ENCODE peak calls at places on chromosomes 7 and 10, in four cellular contexts. H is psoas muscle, O is adrenal gland, F is left ventricle myocardium inferior. P is an unnamed sample.

GRCh38 chr7:98836811-98837631 is 32.8 kb downstream of the TMEM130 start:
- DNase-seq in F (peak; percentile 19), H (no peak), O (no peak), P (peak; percentile 68)

GRCh38 chr7:32506266-32507054 is 11.2 kb downstream of the AVL9 start:
- DNase-seq in O (peak; percentile 63), F (no peak), H (no peak), P (no peak)

GRCh38 chr7:100874300-100874576 is 665 bp upstream of the SRRT start:
- DNase-seq in O (no peak), H (no peak), F (no peak), P (no peak)

GRCh38 chr10:17771027-17771426 is 19.0 kb downstream of the TMEM236 start:
- DNase-seq in F (no peak), O (no peak), H (no peak), P (no peak)

GRCh38 chr10:369441-370221 is 234.4 kb downstream of the ZMYND11 start:
- DNase-seq in H (no peak), F (no peak), O (no peak), P (no peak)

GRCh38 chr7:114183311-114184105 is 231.1 kb upstream of the FOXP2 start:
- DNase-seq in H (no peak), F (no peak), O (no peak), P (no peak)

GRCh38 chr7:142859829-142860228 is 5.0 kb downstream of the EPHB6 start:
- DNase-seq in H (peak; percentile 46), F (no peak), O (no peak), P (peak; percentile 57)

GRCh38 chr10:70887804-70888800 is at the start of gene PCBD1:
- DNase-seq in O (peak; percentile 76), H (peak; percentile 84), F (peak; percentile 80), P (peak; percentile 88)

GRCh38 chr10:97713828-97714400 is 384 bp downstream of the MARVELD1 start:
- DNase-seq in H (peak; percentile 88), F (peak; percentile 75), O (peak; percentile 77), P (peak; percentile 83)

GRCh38 chr10:105585215-105585614 is 944.1 kb downstream of the SORCS3 start:
- DNase-seq in F (no peak), O (no peak), H (no peak), P (no peak)
- H3K27ac ChIP-seq in F (no peak overlapping the region), O (no peak overlapping the region), H (no peak overlapping the region), P (no peak overlapping the region)

DNA sequence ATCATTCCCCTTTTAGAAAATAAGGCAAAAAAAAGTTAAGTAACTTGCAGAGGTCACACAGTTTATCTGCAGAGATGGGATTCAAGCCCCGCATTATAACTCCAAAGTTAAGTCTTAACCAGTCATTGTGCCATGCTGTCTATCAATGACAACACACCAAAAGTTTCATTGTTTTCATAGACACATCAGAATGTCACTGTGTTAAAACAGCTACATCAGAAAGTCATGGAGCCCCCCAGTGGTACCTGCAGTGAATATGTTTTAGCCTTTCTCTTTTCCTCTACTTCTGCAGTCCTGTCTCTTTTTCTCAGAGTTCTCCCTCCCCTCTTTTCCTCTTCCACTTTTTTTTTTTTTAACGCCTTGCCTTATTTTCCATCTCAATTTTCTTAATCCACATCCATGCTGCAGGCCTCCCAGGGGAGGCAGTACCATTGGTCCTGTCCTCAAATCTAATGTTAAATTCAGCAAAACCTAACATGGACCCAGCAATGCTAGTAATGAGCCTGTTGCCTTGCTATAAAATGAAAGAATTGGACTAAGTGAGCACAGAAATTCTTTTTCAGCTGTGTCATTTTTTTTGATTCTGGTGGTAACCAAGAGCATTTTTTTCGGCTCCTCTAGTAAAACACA is 3.8 kb upstream of the NRCAM start:
- DNase-seq in H (no peak), F (no peak), O (no peak), P (peak; percentile 38)
- H3K27me3 ChIP-seq in H (peaks cover 9% of the 10 kb centered on the region), F (peaks cover 48% of the 10 kb centered on the region), O (no peaks in the 10 kb centered on the region), P (no peaks in the 10 kb centered on the region)

DNA sequence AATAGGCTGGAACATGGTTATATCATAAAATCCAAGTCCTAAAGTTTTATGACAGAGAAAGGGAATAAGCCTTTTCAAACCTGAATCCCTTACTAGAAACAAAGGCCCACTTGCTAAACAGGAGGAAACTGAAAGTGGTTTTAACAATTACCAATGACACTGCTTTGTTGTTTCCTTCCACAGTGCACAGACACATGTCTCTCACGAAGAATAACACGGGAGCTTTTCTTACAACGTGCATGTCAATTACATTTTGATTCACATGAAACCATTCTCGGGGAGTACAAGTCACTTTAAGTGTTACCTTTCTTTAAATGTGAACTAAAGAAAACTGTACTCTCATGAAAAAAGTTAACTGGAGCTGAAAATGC is 1.4 kb downstream of the MRPS33 start:
- DNase-seq in F (no peak), O (no peak), H (no peak), P (no peak)
- H3K27ac ChIP-seq in F (no peak overlapping the region), O (no peak overlapping the region), H (no peak overlapping the region), P (no peak overlapping the region)

GRCh38 chr7:155450558-155450827 is 7.4 kb upstream of the EN2 start:
- DNase-seq in F (no peak), O (no peak), H (no peak), P (no peak)
- H3K27me3 ChIP-seq in F (peaks cover 97% of the 10 kb centered on the region), O (peaks cover 83% of the 10 kb centered on the region), H (peaks cover 60% of the 10 kb centered on the region), P (peaks cover 7% of the 10 kb centered on the region)

DNA sequence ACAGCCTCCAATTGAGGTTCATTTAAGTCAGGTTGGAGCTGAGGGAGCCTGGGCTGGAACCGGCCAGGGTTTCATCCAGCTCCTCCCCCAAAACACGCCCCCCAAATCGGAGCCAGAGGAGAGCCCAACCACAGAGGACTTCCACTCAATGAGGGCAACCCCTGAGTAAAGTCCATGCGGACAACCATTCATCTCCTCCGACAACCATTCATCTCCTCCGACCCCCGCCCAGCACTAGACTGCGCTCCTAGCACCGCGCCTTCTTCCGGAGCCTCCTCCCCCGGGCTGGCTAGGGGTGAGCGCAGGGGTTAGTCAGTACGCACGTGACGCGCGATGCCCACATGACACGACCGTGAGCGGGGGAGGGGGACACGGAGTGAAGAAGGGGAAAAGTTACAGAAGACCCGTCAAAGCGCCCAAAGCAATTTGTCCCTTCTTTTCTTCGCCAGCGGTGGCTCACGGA is 1.4 kb downstream of the MAGI2 start:
- DNase-seq in F (peak; percentile 83), H (peak; percentile 88), O (peak; percentile 90), P (peak; percentile 88)
- H3K27ac ChIP-seq in F (peak overlapping the region; percentile 89), H (peak overlapping the region; percentile 75), O (peak overlapping the region; percentile 98), P (peak overlapping the region; percentile 94)

P was measured in testis.